ENCODE peak calls at places on chromosome 6, in six cellular contexts. One of them, this sample, is unnamed.
A peak's percentile ranks its signal among the peaks of the same experiment; 100 is the strongest.

GRCh38 chr6:20830576-20830975 is 296.3 kb downstream of the CDKAL1 start:
- DNase-seq in psoas muscle: no peak
- DNase-seq in pancreas: no peak
- DNase-seq in AG10803: no peak
- DNase-seq in fibroblast of mammary gland: no peak
- DNase-seq in left lung: no peak
- DNase-seq in this sample: peak; percentile 43

GRCh38 chr6:142013286-142013685 is 119.4 kb upstream of the GJE1 start:
- DNase-seq in psoas muscle: no peak
- DNase-seq in pancreas: no peak
- DNase-seq in AG10803: peak; percentile 90
- DNase-seq in fibroblast of mammary gland: peak; percentile 92
- DNase-seq in left lung: no peak
- DNase-seq in this sample: peak; percentile 66

GRCh38 chr6:109527989-109528388 is 45.0 kb upstream of the ZBTB24 start:
- DNase-seq in psoas muscle: no peak
- DNase-seq in pancreas: no peak
- DNase-seq in AG10803: no peak
- DNase-seq in fibroblast of mammary gland: peak; percentile 36
- DNase-seq in left lung: no peak
- DNase-seq in this sample: no peak

GRCh38 chr6:127164555-127164954 is 46.1 kb downstream of the RSPO3 start:
- DNase-seq in psoas muscle: no peak
- DNase-seq in pancreas: no peak
- DNase-seq in AG10803: no peak
- DNase-seq in fibroblast of mammary gland: no peak
- DNase-seq in left lung: no peak
- DNase-seq in this sample: no peak

GRCh38 chr6:143772110-143772509 is 71.0 kb upstream of the LTV1 start:
- DNase-seq in psoas muscle: no peak
- DNase-seq in pancreas: no peak
- DNase-seq in AG10803: peak; percentile 44
- DNase-seq in fibroblast of mammary gland: peak; percentile 16
- DNase-seq in left lung: no peak
- DNase-seq in this sample: no peak

GRCh38 chr6:69294862-69295261 is 501.9 kb downstream of the LMBRD1 start:
- DNase-seq in psoas muscle: no peak
- DNase-seq in pancreas: no peak
- DNase-seq in AG10803: no peak
- DNase-seq in fibroblast of mammary gland: no peak
- DNase-seq in left lung: no peak
- DNase-seq in this sample: no peak

GRCh38 chr6:107517274-107517673 is 27.4 kb downstream of the SOBP start:
- DNase-seq in psoas muscle: no peak
- DNase-seq in pancreas: no peak
- DNase-seq in AG10803: no peak
- DNase-seq in fibroblast of mammary gland: no peak
- DNase-seq in left lung: no peak
- DNase-seq in this sample: no peak

GRCh38 chr6:2988426-2989331 is 11.0 kb upstream of the NQO2 start:
- DNase-seq in psoas muscle: peak; percentile 94
- DNase-seq in pancreas: peak; percentile 94
- DNase-seq in AG10803: peak; percentile 92
- DNase-seq in fibroblast of mammary gland: peak; percentile 92
- DNase-seq in left lung: peak; percentile 97
- DNase-seq in this sample: peak; percentile 86

GRCh38 chr6:122778961-122779671 is 400 bp upstream of the FABP7 start:
- DNase-seq in psoas muscle: no peak
- DNase-seq in pancreas: no peak
- DNase-seq in AG10803: no peak
- DNase-seq in fibroblast of mammary gland: no peak
- DNase-seq in left lung: no peak
- DNase-seq in this sample: no peak

GRCh38 chr6:133648576-133648975 is 240.3 kb upstream of the TCF21 start:
- DNase-seq in psoas muscle: no peak
- DNase-seq in pancreas: no peak
- DNase-seq in AG10803: peak; percentile 24
- DNase-seq in fibroblast of mammary gland: no peak
- DNase-seq in left lung: no peak
- DNase-seq in this sample: no peak

GRCh38 chr6:82506526-82506925 is 142.9 kb downstream of the TPBG start:
- DNase-seq in psoas muscle: no peak
- DNase-seq in pancreas: no peak
- DNase-seq in AG10803: no peak
- DNase-seq in fibroblast of mammary gland: peak; percentile 62
- DNase-seq in left lung: no peak
- DNase-seq in this sample: no peak

GRCh38 chr6:145547596-145548325 is 187.6 kb downstream of the EPM2A start:
- DNase-seq in psoas muscle: no peak
- DNase-seq in pancreas: no peak
- DNase-seq in AG10803: peak; percentile 1
- DNase-seq in fibroblast of mammary gland: peak; percentile 15
- DNase-seq in left lung: no peak
- DNase-seq in this sample: no peak

GRCh38 chr6:112149719-112150263 is 62.4 kb downstream of the FAM229B start:
- DNase-seq in psoas muscle: no peak
- DNase-seq in pancreas: no peak
- DNase-seq in AG10803: peak; percentile 98
- DNase-seq in fibroblast of mammary gland: peak; percentile 76
- DNase-seq in left lung: no peak
- DNase-seq in this sample: no peak

GRCh38 chr6:17064975-17065374 is 36.9 kb upstream of the STMND1 start:
- DNase-seq in psoas muscle: no peak
- DNase-seq in pancreas: no peak
- DNase-seq in AG10803: no peak
- DNase-seq in fibroblast of mammary gland: no peak
- DNase-seq in left lung: no peak
- DNase-seq in this sample: no peak

GRCh38 chr6:109740787-109741186 is 49.7 kb downstream of the FIG4 start:
- DNase-seq in psoas muscle: no peak
- DNase-seq in pancreas: no peak
- DNase-seq in AG10803: no peak
- DNase-seq in fibroblast of mammary gland: no peak
- DNase-seq in left lung: peak; percentile 31
- DNase-seq in this sample: no peak

GRCh38 chr6:143579703-143580102 is 68.2 kb upstream of the FUCA2 start:
- DNase-seq in psoas muscle: peak; percentile 74
- DNase-seq in pancreas: no peak
- DNase-seq in AG10803: peak; percentile 93
- DNase-seq in fibroblast of mammary gland: peak; percentile 97
- DNase-seq in left lung: no peak
- DNase-seq in this sample: no peak

GRCh38 chr6:99995916-99996315 is 1.9 kb upstream of the MCHR2 start:
- DNase-seq in psoas muscle: no peak
- DNase-seq in pancreas: no peak
- DNase-seq in AG10803: no peak
- DNase-seq in fibroblast of mammary gland: no peak
- DNase-seq in left lung: no peak
- DNase-seq in this sample: no peak

GRCh38 chr6:31558631-31559500 is 11.5 kb downstream of the NFKBIL1 start:
- DNase-seq in psoas muscle: no peak
- DNase-seq in pancreas: no peak
- DNase-seq in AG10803: peak; percentile 48
- DNase-seq in fibroblast of mammary gland: no peak
- DNase-seq in left lung: peak; percentile 83
- DNase-seq in this sample: no peak

GRCh38 chr6:31558318-31558625 is 10.9 kb downstream of the NFKBIL1 start:
- DNase-seq in psoas muscle: no peak
- DNase-seq in pancreas: no peak
- DNase-seq in AG10803: no peak
- DNase-seq in fibroblast of mammary gland: no peak
- DNase-seq in left lung: no peak
- DNase-seq in this sample: no peak

GRCh38 chr6:31560697-31561058 is 11.4 kb upstream of the LTA start:
- DNase-seq in psoas muscle: no peak
- DNase-seq in pancreas: no peak
- DNase-seq in AG10803: no peak
- DNase-seq in fibroblast of mammary gland: no peak
- DNase-seq in left lung: no peak
- DNase-seq in this sample: no peak

GRCh38 chr6:31559606-31559957 is 12.2 kb downstream of the NFKBIL1 start:
- DNase-seq in psoas muscle: no peak
- DNase-seq in pancreas: no peak
- DNase-seq in AG10803: no peak
- DNase-seq in fibroblast of mammary gland: no peak
- DNase-seq in left lung: no peak
- DNase-seq in this sample: no peak

DNA sequence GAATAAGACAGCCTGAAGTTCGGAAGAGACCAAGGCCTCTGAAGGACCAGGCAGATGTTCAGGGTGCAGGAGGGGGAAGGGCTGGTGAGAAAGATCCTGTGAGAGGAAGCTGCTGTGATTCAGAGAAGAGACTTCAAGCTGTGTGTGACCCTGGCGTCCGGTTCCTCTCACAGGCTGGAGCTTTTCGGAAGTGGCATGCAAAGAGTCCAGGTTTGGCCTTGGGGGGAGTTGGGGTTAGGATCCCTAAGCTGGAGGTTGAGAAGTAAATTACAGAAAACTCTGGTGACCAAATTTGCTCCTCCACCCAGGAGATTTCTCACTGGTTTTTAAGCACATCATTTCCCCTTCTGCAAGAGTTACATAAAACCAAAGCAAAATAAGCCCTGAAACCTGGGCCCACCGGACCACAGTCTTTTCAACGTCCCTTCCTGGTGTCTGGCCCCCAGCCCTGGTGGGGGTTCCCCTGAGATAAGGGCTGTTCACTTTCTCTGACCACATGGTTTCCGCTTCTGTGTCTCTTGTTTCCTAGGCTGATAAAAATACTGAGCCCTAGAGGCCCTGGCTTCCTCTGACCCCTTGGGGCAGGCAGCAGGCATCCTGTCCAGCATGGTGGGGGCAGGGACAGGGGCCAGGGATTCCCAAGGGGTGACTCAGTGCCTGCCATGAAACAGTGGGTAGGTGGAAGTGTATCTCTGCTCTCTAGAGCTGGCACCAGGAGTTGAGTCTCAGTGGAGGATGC is 12.0 kb upstream of the LTA start:
- DNase-seq in psoas muscle: peak; percentile 75
- DNase-seq in pancreas: no peak
- DNase-seq in AG10803: peak; percentile 67
- DNase-seq in fibroblast of mammary gland: peak; percentile 64
- DNase-seq in left lung: peak; percentile 89
- DNase-seq in this sample: no peak
- H3K4me3 ChIP-seq in psoas muscle: peak overlapping the region; percentile 13
- H3K4me3 ChIP-seq in pancreas: no peak overlapping the region
- H3K4me3 ChIP-seq in AG10803: no peak overlapping the region
- H3K4me3 ChIP-seq in fibroblast of mammary gland: no peak overlapping the region
- H3K4me3 ChIP-seq in left lung: no peak overlapping the region
- H3K4me3 ChIP-seq in this sample: no peak overlapping the region

DNA sequence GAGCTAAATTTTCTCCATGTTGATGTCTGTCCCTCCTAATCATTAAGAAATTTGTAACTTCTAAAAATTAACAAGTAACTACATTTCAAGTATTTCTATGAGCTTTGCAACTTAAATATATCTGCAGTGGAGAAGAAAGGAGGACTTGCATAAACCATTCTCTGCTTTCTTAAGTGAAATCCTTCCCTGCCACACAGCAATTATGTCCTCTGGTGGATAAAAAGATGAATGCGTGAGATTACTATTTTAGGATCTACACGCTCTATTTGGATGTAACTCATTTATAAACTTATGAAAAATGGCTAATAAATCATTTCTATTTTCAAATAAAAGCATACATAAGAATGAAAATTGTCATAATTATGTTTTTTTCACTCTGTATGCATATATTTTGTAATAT is 338.0 kb upstream of the PTCHD4 start:
- DNase-seq in psoas muscle: no peak
- DNase-seq in pancreas: no peak
- DNase-seq in AG10803: no peak
- DNase-seq in fibroblast of mammary gland: peak; percentile 33
- DNase-seq in left lung: no peak
- DNase-seq in this sample: no peak
- TF ChIP-seq CTCF in psoas muscle: no peak
- TF ChIP-seq CTCF in pancreas: no peak
- TF ChIP-seq CTCF in AG10803: no peak
- TF ChIP-seq CTCF in fibroblast of mammary gland: peak; percentile 31
- TF ChIP-seq CTCF in left lung: no peak
- TF ChIP-seq CTCF in this sample: peak; percentile 16

DNA sequence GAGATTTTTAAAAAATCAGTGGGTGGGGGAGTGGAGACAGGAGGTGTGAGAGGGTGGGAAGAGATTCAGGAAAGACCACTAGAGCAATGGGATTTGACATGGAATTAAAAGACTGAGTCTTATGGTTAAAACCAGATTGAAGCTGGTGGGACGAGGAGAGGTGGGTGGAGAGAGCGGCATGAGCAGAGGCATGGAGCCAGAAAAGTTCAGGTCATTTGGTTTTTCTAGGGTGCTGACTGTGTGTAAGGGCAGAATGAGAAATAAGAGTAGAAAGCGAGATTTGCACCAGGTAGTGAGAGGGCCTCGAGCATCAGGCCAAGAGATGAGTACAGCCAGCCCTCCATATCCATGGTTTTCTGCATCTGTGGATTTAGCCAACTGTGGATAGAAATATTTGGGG is 121.3 kb downstream of the TCP11 start:
- DNase-seq in psoas muscle: no peak
- DNase-seq in pancreas: no peak
- DNase-seq in AG10803: no peak
- DNase-seq in fibroblast of mammary gland: no peak
- DNase-seq in left lung: no peak
- DNase-seq in this sample: no peak
- H3K4me3 ChIP-seq in psoas muscle: peak overlapping the region; percentile 70
- H3K4me3 ChIP-seq in pancreas: no peak overlapping the region
- H3K4me3 ChIP-seq in AG10803: no peak overlapping the region
- H3K4me3 ChIP-seq in fibroblast of mammary gland: no peak overlapping the region
- H3K4me3 ChIP-seq in left lung: no peak overlapping the region
- H3K4me3 ChIP-seq in this sample: no peak overlapping the region

GRCh38 chr6:87082160-87082721 is 12.7 kb downstream of the CGA start:
- DNase-seq in psoas muscle: no peak
- DNase-seq in pancreas: no peak
- DNase-seq in AG10803: no peak
- DNase-seq in fibroblast of mammary gland: no peak
- DNase-seq in left lung: no peak
- DNase-seq in this sample: no peak
- TF ChIP-seq CTCF in psoas muscle: no peak
- TF ChIP-seq CTCF in pancreas: no peak
- TF ChIP-seq CTCF in AG10803: no peak
- TF ChIP-seq CTCF in fibroblast of mammary gland: no peak
- TF ChIP-seq CTCF in left lung: no peak
- TF ChIP-seq CTCF in this sample: no peak

DNA sequence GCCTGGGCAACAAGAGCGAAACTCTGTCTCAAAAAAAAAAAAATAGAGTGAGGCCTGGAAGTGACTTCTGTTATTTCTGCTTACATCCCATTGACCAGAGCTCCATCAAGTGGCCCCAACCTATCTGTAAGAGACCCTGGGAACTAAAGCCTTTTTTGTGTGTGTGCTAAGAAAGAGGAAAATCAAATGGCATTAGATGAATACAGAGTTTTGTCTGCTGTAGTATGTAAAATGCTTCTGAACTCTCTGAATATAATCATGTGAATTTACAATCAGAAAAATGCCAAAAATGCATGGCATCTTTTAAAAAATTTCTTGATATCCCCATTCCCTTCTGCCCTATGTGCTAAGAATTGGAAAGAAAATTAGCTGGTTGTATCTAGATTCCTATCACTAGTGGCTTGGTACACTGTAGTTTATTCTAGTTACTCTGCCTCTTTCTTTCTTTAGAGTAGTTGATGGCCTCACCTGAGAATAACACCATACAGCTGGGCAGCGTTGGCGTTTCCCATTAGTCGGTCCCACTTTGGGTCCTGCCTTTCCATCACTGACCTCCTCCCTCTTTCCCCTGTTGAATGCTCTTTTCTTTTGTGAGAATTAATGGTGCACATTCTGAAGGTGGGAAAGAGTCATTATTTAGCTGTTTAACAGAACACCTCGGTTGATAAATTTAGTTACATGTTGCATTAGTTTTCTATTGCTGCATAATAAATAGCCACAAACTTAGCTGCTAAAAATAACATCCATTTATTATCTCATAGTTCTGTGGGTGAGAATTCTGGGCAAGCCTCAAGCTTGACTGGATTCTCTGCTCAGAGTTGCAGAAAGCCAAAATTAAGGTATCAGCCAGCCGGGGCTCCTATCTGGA is 38.2 kb downstream of the SAMD5 start:
- DNase-seq in psoas muscle: no peak
- DNase-seq in pancreas: no peak
- DNase-seq in AG10803: no peak
- DNase-seq in fibroblast of mammary gland: no peak
- DNase-seq in left lung: no peak
- DNase-seq in this sample: no peak
- H3K4me3 ChIP-seq in psoas muscle: no peak overlapping the region
- H3K4me3 ChIP-seq in pancreas: no peak overlapping the region
- H3K4me3 ChIP-seq in AG10803: no peak overlapping the region
- H3K4me3 ChIP-seq in fibroblast of mammary gland: no peak overlapping the region
- H3K4me3 ChIP-seq in left lung: no peak overlapping the region
- H3K4me3 ChIP-seq in this sample: no peak overlapping the region

This sample was measured in retinal pigment epithelial cell.